ENCODE peak calls at places on chromosomes 3 and 15, in eight cellular contexts. M, K, R, N, J, D, Y and Z are unnamed samples.

GRCh38 chr3:192819001-192819569 is 91.7 kb upstream of the FGF12 start:
- DNase-seq in N (no peak), K (no peak), M (peak), R (peak), J (no peak), Y (no peak), D (peak), Z (no peak)

GRCh38 chr3:170835346-170835745 is 34.6 kb downstream of the RPL22L1 start:
- DNase-seq in Y (no peak), J (no peak), N (no peak), D (no peak), R (no peak), K (peak), M (no peak), Z (no peak)

GRCh38 chr3:126541628-126542339 is 16.9 kb downstream of the C3orf22 start:
- DNase-seq in N (no peak), D (no peak), M (no peak), Y (peak), J (peak), K (no peak), R (no peak), Z (peak)

GRCh38 chr3:197454014-197454413 is 101.8 kb downstream of the BDH1 start:
- DNase-seq in M (no peak), K (no peak), N (no peak), J (no peak), D (no peak), R (peak), Y (peak), Z (no peak)

GRCh38 chr15:87752250-87752951 is 504.1 kb downstream of the NTRK3 start:
- DNase-seq in Y (no peak), N (no peak), R (no peak), D (peak), J (no peak), M (no peak), K (peak), Z (no peak)

GRCh38 chr15:67512933-67513714 is 7.8 kb upstream of the C15orf61 start:
- DNase-seq in M (no peak), N (no peak), Y (no peak), K (no peak), R (no peak), J (no peak), D (no peak), Z (no peak)

GRCh38 chr3:17632401-17633100 is 109.9 kb downstream of the TBC1D5 start:
- DNase-seq in M (no peak), N (no peak), Y (no peak), K (no peak), D (no peak), J (no peak), R (no peak), Z (no peak)

GRCh38 chr3:72279068-72279598 is 494.2 kb upstream of the PROK2 start:
- DNase-seq in M (no peak), N (no peak), K (no peak), Y (no peak), D (no peak), R (no peak), J (no peak), Z (no peak)

GRCh38 chr3:100525753-100526612 is 33.6 kb downstream of the TMEM45A start:
- DNase-seq in K (no peak), M (no peak), J (no peak), Y (no peak), N (no peak), D (peak), R (no peak), Z (no peak)

GRCh38 chr3:144864646-144865045 is 893.0 kb downstream of the DIPK2A start:
- DNase-seq in R (no peak), K (no peak), J (no peak), D (peak), M (no peak), N (peak), Y (no peak), Z (no peak)

GRCh38 chr3:43707998-43708397 is 17.3 kb downstream of the ABHD5 start:
- DNase-seq in Y (no peak), R (no peak), N (no peak), D (peak), J (no peak), K (no peak), M (peak), Z (no peak)

GRCh38 chr3:39668420-39668819 is 141.0 kb upstream of the MYRIP start:
- DNase-seq in D (no peak), R (peak), J (no peak), N (no peak), M (peak), Y (no peak), K (peak), Z (no peak)

GRCh38 chr3:112778298-112779008 is 68.2 kb downstream of the CD200R1L start:
- DNase-seq in N (no peak), K (no peak), M (no peak), D (peak), Y (no peak), R (no peak), J (no peak), Z (no peak)

GRCh38 chr3:179181021-179181472 is 32.9 kb downstream of the PIK3CA start:
- DNase-seq in J (no peak), N (no peak), R (peak), K (no peak), Y (no peak), M (no peak), D (no peak), Z (no peak)

GRCh38 chr15:62904511-62904910 is 138.0 kb upstream of the TPM1 start:
- DNase-seq in Y (no peak), D (no peak), M (no peak), R (no peak), N (no peak), J (no peak), K (no peak), Z (no peak)

GRCh38 chr15:66862111-66862815 is 160.2 kb downstream of the SMAD6 start:
- DNase-seq in R (no peak), Y (no peak), N (no peak), K (no peak), D (no peak), J (no peak), M (no peak), Z (peak)

GRCh38 chr3:8839607-8840325 is 70.4 kb upstream of the OXTR start:
- DNase-seq in M (no peak), J (no peak), R (no peak), N (no peak), D (no peak), K (no peak), Y (no peak), Z (no peak)

GRCh38 chr15:88634449-88634848 is 4.4 kb upstream of the ISG20 start:
- DNase-seq in M (no peak), K (no peak), J (no peak), R (no peak), D (no peak), N (no peak), Y (no peak), Z (no peak)

GRCh38 chr3:23489338-23490158 is 286.4 kb downstream of the UBE2E2 start:
- DNase-seq in J (no peak), R (no peak), M (no peak), Y (no peak), K (no peak), N (no peak), D (no peak), Z (no peak)

GRCh38 chr15:99450896-99451358 is 114.9 kb upstream of the MEF2A start:
- DNase-seq in N (no peak), K (peak), J (peak), R (peak), M (peak), Y (peak), D (peak), Z (peak)

GRCh38 chr3:106172780-106173179 is 304.0 kb upstream of the CBLB start:
- DNase-seq in R (peak), K (no peak), N (no peak), Y (no peak), J (no peak), M (no peak), D (no peak), Z (no peak)

GRCh38 chr3:152760591-152760990 is 74.3 kb upstream of the P2RY1 start:
- DNase-seq in R (no peak), M (no peak), D (no peak), N (no peak), Y (no peak), J (no peak), K (no peak), Z (no peak)